ENCODE peak calls at places on chromosomes 13 and 19, in four cellular contexts. One of them, this sample, is unnamed.
A peak's percentile ranks its signal among the peaks of the same experiment; 100 is the strongest.

GRCh38 chr13:109351236-109351635 is 435.1 kb downstream of the IRS2 start:
- DNase-seq in tibial nerve: no peak
- DNase-seq in CD4-positive, alpha-beta memory T cell: no peak
- DNase-seq in T-helper 1 cell: no peak
- DNase-seq in this sample: no peak

GRCh38 chr19:39915101-39915847 is 19.2 kb downstream of the FCGBP start:
- DNase-seq in CD4-positive, alpha-beta memory T cell: no peak
- DNase-seq in tibial nerve: no peak
- DNase-seq in T-helper 1 cell: no peak
- DNase-seq in this sample: peak; percentile 60

GRCh38 chr19:57708641-57709354 is at the start of gene ZNF154:
- DNase-seq in T-helper 1 cell: no peak
- DNase-seq in CD4-positive, alpha-beta memory T cell: peak; percentile 43
- DNase-seq in tibial nerve: no peak
- DNase-seq in this sample: no peak

GRCh38 chr19:17616961-17617806 is 61.7 kb downstream of the COLGALT1 start:
- DNase-seq in CD4-positive, alpha-beta memory T cell: no peak
- DNase-seq in T-helper 1 cell: no peak
- DNase-seq in tibial nerve: no peak
- DNase-seq in this sample: no peak

GRCh38 chr19:33064117-33064777 is 441 bp downstream of the RHPN2 start:
- DNase-seq in tibial nerve: no peak
- DNase-seq in CD4-positive, alpha-beta memory T cell: peak; percentile 13
- DNase-seq in T-helper 1 cell: no peak
- DNase-seq in this sample: no peak

GRCh38 chr19:15404097-15404779 is 14.6 kb downstream of the AKAP8L start:
- DNase-seq in CD4-positive, alpha-beta memory T cell: no peak
- DNase-seq in T-helper 1 cell: no peak
- DNase-seq in tibial nerve: no peak
- DNase-seq in this sample: no peak

GRCh38 chr13:49395416-49396277 is 48.2 kb downstream of the CAB39L start:
- DNase-seq in tibial nerve: no peak
- DNase-seq in CD4-positive, alpha-beta memory T cell: no peak
- DNase-seq in T-helper 1 cell: no peak
- DNase-seq in this sample: peak; percentile 69

GRCh38 chr13:64073203-64073602 is 2657.6 kb upstream of the PCDH20 start:
- DNase-seq in T-helper 1 cell: no peak
- DNase-seq in CD4-positive, alpha-beta memory T cell: no peak
- DNase-seq in tibial nerve: no peak
- DNase-seq in this sample: no peak